ENCODE peak calls at places on chromosomes 1 and 21, in eight cellular contexts. F, H, I, U, W, X, B and M are unnamed samples.

GRCh38 chr1:116066868-116067563 is 44.2 kb upstream of the MAB21L3 start:
- DNase-seq in X (no peak), H (no peak), W (no peak), U (no peak), B (no peak), I (no peak), F (no peak), M (no peak)

GRCh38 chr1:116020668-116021272 is 44.5 kb downstream of the SLC22A15 start:
- DNase-seq in B (peak), I (peak), W (peak), F (no peak), H (peak), X (peak), U (peak), M (peak)

GRCh38 chr1:74426208-74426932 is 86.0 kb downstream of the LRRC53 start:
- DNase-seq in H (no peak), X (no peak), I (no peak), W (no peak), B (no peak), F (no peak), U (no peak), M (no peak)

GRCh38 chr1:219088778-219089557 is 84.7 kb upstream of the LYPLAL1 start:
- DNase-seq in B (peak), F (no peak), W (peak), X (no peak), I (no peak), U (no peak), H (peak), M (no peak)

GRCh38 chr1:245306628-245307410 is 152.0 kb downstream of the KIF26B start:
- DNase-seq in F (no peak), B (no peak), X (no peak), U (no peak), I (no peak), H (no peak), W (no peak), M (no peak)

GRCh38 chr1:114671011-114671938 is 1.4 kb upstream of the DENND2C start:
- DNase-seq in H (no peak), F (no peak), I (no peak), U (no peak), B (peak), W (no peak), X (no peak), M (no peak)

GRCh38 chr1:160625725-160626498 is 20.9 kb downstream of the SLAMF1 start:
- DNase-seq in F (peak), W (no peak), H (no peak), X (no peak), B (no peak), I (peak), U (peak), M (no peak)

GRCh38 chr1:202709276-202710041 is 795 bp downstream of the SYT2 start:
- DNase-seq in F (no peak), I (no peak), U (no peak), W (no peak), H (no peak), B (no peak), X (no peak), M (no peak)

GRCh38 chr1:64663654-64664053 is 81.2 kb upstream of the RAVER2 start:
- DNase-seq in F (no peak), I (peak), W (no peak), H (no peak), B (no peak), X (peak), U (no peak), M (no peak)

GRCh38 chr1:11364170-11364569 is 91.2 kb downstream of the UBIAD1 start:
- DNase-seq in H (no peak), W (no peak), F (no peak), B (no peak), X (no peak), I (peak), U (no peak), M (no peak)

GRCh38 chr1:79646885-79647284 is 640.4 kb upstream of the ADGRL4 start:
- DNase-seq in H (no peak), B (no peak), W (no peak), U (no peak), I (no peak), F (no peak), X (no peak), M (no peak)

GRCh38 chr1:43776043-43776761 is 68.9 kb downstream of the ST3GAL3 start:
- DNase-seq in U (no peak), B (peak), F (no peak), I (no peak), W (no peak), H (no peak), X (no peak), M (no peak)

GRCh38 chr1:1435911-1436633 is 582 bp downstream of the VWA1 start:
- DNase-seq in W (no peak), I (no peak), B (no peak), F (no peak), X (no peak), U (no peak), H (no peak), M (peak)

GRCh38 chr1:175072131-175072941 is 4.7 kb downstream of the TNN start:
- DNase-seq in U (no peak), F (no peak), I (peak), X (no peak), W (peak), H (no peak), B (no peak), M (peak)

GRCh38 chr1:43509007-43509739 is 21.5 kb upstream of the PTPRF start:
- DNase-seq in H (peak), W (no peak), B (no peak), U (no peak), X (no peak), F (no peak), I (no peak), M (peak)

GRCh38 chr1:74388855-74389254 is 123.6 kb downstream of the LRRC53 start:
- DNase-seq in I (no peak), H (no peak), U (no peak), B (no peak), X (no peak), W (no peak), F (no peak), M (no peak)

GRCh38 chr1:159261726-159262494 is 40.2 kb upstream of the FCER1A start:
- DNase-seq in B (no peak), I (no peak), U (no peak), H (no peak), X (no peak), W (no peak), F (no peak), M (no peak)

GRCh38 chr1:202131956-202132821 is 9.5 kb downstream of the GPR37L1 start:
- DNase-seq in I (no peak), X (no peak), B (no peak), U (no peak), H (peak), W (peak), F (no peak), M (peak)

GRCh38 chr1:111517464-111518225 is 14.2 kb upstream of the ADORA3 start:
- DNase-seq in U (peak), I (peak), H (no peak), X (no peak), F (no peak), B (no peak), W (no peak), M (no peak)

GRCh38 chr1:207181838-207182237 is 77.8 kb downstream of the C4BPA start:
- DNase-seq in B (peak), F (no peak), W (no peak), U (no peak), H (no peak), X (no peak), I (no peak), M (no peak)

GRCh38 chr1:100721502-100722205 is 2.1 kb downstream of the VCAM1 start:
- DNase-seq in U (no peak), B (no peak), F (no peak), H (peak), X (no peak), I (no peak), W (peak), M (no peak)

GRCh38 chr1:99119193-99119592 is 114.5 kb upstream of the PLPPR5 start:
- DNase-seq in B (no peak), W (no peak), X (no peak), H (no peak), U (no peak), I (no peak), F (no peak), M (no peak)

GRCh38 chr1:36467027-36467410 is 2.8 kb upstream of the MRPS15 start:
- DNase-seq in H (no peak), X (no peak), U (no peak), I (no peak), B (no peak), W (no peak), F (no peak), M (no peak)

GRCh38 chr21:35005825-35006224 is 43.3 kb downstream of the RUNX1 start:
- DNase-seq in W (no peak), I (no peak), H (no peak), F (no peak), B (no peak), U (no peak), X (no peak), M (no peak)

GRCh38 chr1:17090844-17091243 is 28.4 kb downstream of the PADI2 start:
- DNase-seq in U (no peak), X (no peak), I (no peak), H (no peak), B (no peak), W (no peak), F (no peak), M (no peak)

GRCh38 chr1:154851392-154852177 is 18.5 kb downstream of the KCNN3 start:
- DNase-seq in B (no peak), X (no peak), H (no peak), W (peak), U (no peak), I (peak), F (no peak), M (no peak)

GRCh38 chr1:1347663-1348419 is 1.4 kb downstream of the DVL1 start:
- DNase-seq in W (peak), B (peak), F (no peak), U (no peak), I (no peak), H (peak), X (no peak), M (no peak)

GRCh38 chr1:40784771-40785151 is 1.2 kb downstream of the KCNQ4 start:
- DNase-seq in X (no peak), B (no peak), W (no peak), H (no peak), I (no peak), F (no peak), U (no peak), M (no peak)

GRCh38 chr1:54122131-54122751 is 30.6 kb downstream of the CDCP2 start:
- DNase-seq in I (no peak), H (no peak), B (no peak), U (no peak), X (no peak), W (no peak), F (no peak), M (no peak)

GRCh38 chr1:24886241-24886640 is 43.8 kb downstream of the RUNX3 start:
- DNase-seq in I (no peak), F (no peak), U (no peak), H (no peak), X (no peak), B (no peak), W (no peak), M (no peak)

GRCh38 chr1:47436304-47436978 is 1.4 kb upstream of the FOXD2 start:
- DNase-seq in B (peak), F (peak), U (peak), H (peak), W (peak), I (peak), X (peak), M (peak)

GRCh38 chr1:246528933-246529731 is 22.1 kb upstream of the SMYD3 start:
- DNase-seq in F (no peak), X (no peak), I (no peak), W (no peak), H (peak), U (no peak), B (no peak), M (no peak)

GRCh38 chr1:205066221-205066818 is 17.9 kb downstream of the TMEM81 start:
- DNase-seq in I (no peak), U (no peak), F (no peak), H (no peak), X (no peak), W (no peak), B (no peak), M (no peak)

GRCh38 chr1:156961709-156962108 is 41.3 kb downstream of the LRRC71 start:
- DNase-seq in W (no peak), F (no peak), X (no peak), U (peak), I (peak), B (no peak), H (no peak), M (no peak)

GRCh38 chr1:61157420-61157987 is 75.1 kb downstream of the NFIA start:
- DNase-seq in H (no peak), B (peak), F (no peak), W (no peak), U (no peak), I (peak), X (no peak), M (no peak)

GRCh38 chr1:166974647-166975345 is 544 bp downstream of the ILDR2 start:
- DNase-seq in F (peak), B (no peak), X (no peak), H (no peak), U (peak), I (peak), W (no peak), M (no peak)

GRCh38 chr1:156708245-156708661 is 2.9 kb upstream of the CRABP2 start:
- DNase-seq in F (no peak), I (no peak), W (no peak), H (no peak), X (no peak), B (no peak), U (no peak), M (no peak)

GRCh38 chr1:205354259-205354904 is 2.3 kb downstream of the KLHDC8A start:
- DNase-seq in W (no peak), B (peak), U (peak), I (peak), H (peak), X (no peak), F (peak), M (no peak)

GRCh38 chr1:187685338-187685737 is 856.6 kb downstream of the PLA2G4A start:
- DNase-seq in I (no peak), H (no peak), W (no peak), F (no peak), U (no peak), B (no peak), X (no peak), M (no peak)